ENCODE peak calls at places on chromosomes 4 and X, in five cellular contexts. D is retinal pigment epithelial cell, G is thyroid gland, W is stomach, C is fibroblast of pulmonary artery. S is an unnamed sample.

GRCh38 chr4:121113680-121114079 is 41.3 kb upstream of the NDNF start:
- DNase-seq in D (no peak), G (no peak), W (no peak), C (no peak), S (no peak)

GRCh38 chr4:87499415-87500106 is 29.6 kb downstream of the SPARCL1 start:
- DNase-seq in D (no peak), G (no peak), W (no peak), C (no peak), S (no peak)

GRCh38 chrX:156000361-156000926 is 2.9 kb downstream of the IL9R start:
- DNase-seq in D (no peak), G (no peak), W (no peak), C (no peak), S (no peak)

GRCh38 chrX:123976671-123977316 is 15.3 kb downstream of the STAG2 start:
- DNase-seq in D (no peak), G (no peak), W (no peak), C (peak), S (no peak)

GRCh38 chr4:99863804-99864203 is 30.4 kb downstream of the LAMTOR3 start:
- DNase-seq in D (peak), G (no peak), W (no peak), C (peak), S (no peak)

GRCh38 chrX:1535241-1536041 is 1.5 kb downstream of the P2RY8 start:
- DNase-seq in D (no peak), G (no peak), W (no peak), C (no peak), S (no peak)

GRCh38 chr4:110518889-110519490 is 43.0 kb downstream of the ENPEP start:
- DNase-seq in D (no peak), G (peak), W (no peak), C (peak), S (peak)

GRCh38 chrX:129824620-129825019 is 19.1 kb downstream of the ZDHHC9 start:
- DNase-seq in D (no peak), G (no peak), W (no peak), C (no peak), S (no peak)

GRCh38 chr4:30116401-30116800 is 603.8 kb upstream of the PCDH7 start:
- DNase-seq in D (no peak), G (no peak), W (no peak), C (no peak), S (no peak)

GRCh38 chr4:67928547-67928946 is 34.7 kb downstream of the TMPRSS11A start:
- DNase-seq in D (no peak), G (no peak), W (no peak), C (no peak), S (no peak)

GRCh38 chrX:96682516-96682915 is 2.1 kb upstream of the DIAPH2 start:
- DNase-seq in D (no peak), G (no peak), W (no peak), C (no peak), S (no peak)

GRCh38 chrX:24259544-24260240 is 54.2 kb downstream of the SUPT20HL2 start:
- DNase-seq in D (peak), G (peak), W (no peak), C (peak), S (no peak)

GRCh38 chrX:54529166-54529558 is 857 bp upstream of the GNL3L start:
- DNase-seq in D (no peak), G (no peak), W (no peak), C (no peak), S (no peak)

GRCh38 chr4:3447431-3448395 is 5.9 kb downstream of the HGFAC start:
- DNase-seq in D (no peak), G (no peak), W (no peak), C (no peak), S (peak)

GRCh38 chr4:4443821-4444220 is 56.9 kb downstream of the NSG1 start:
- DNase-seq in D (peak), G (no peak), W (no peak), C (peak), S (no peak)

GRCh38 chr4:53899544-53900274 is 164.7 kb downstream of the CHIC2 start:
- DNase-seq in D (no peak), G (no peak), W (no peak), C (peak), S (no peak)

GRCh38 chrX:153065389-153065788 is 6.9 kb upstream of the PNMA6A start:
- DNase-seq in D (no peak), G (no peak), W (no peak), C (no peak), S (no peak)

GRCh38 chr4:17552427-17552826 is 24.6 kb upstream of the LAP3 start:
- DNase-seq in D (no peak), G (no peak), W (no peak), C (no peak), S (no peak)

GRCh38 chr4:63728480-63729177 is 680.6 kb downstream of the TECRL start:
- DNase-seq in D (no peak), G (no peak), W (no peak), C (peak), S (no peak)

GRCh38 chrX:23332101-23332887 is 2.4 kb upstream of the PTCHD1 start:
- DNase-seq in D (no peak), G (peak), W (no peak), C (no peak), S (no peak)

GRCh38 chrX:139828830-139829229 is 104.0 kb downstream of the ATP11C start:
- DNase-seq in D (no peak), G (no peak), W (no peak), C (no peak), S (no peak)

GRCh38 chr4:54005475-54005874 is 58.9 kb downstream of the CHIC2 start:
- DNase-seq in D (no peak), G (no peak), W (no peak), C (peak), S (no peak)

GRCh38 chr4:175469519-175469918 is 342.5 kb downstream of the GPM6A start:
- DNase-seq in D (no peak), G (no peak), W (no peak), C (peak), S (no peak)

GRCh38 chr4:2787230-2788100 is 5.4 kb upstream of the SH3BP2 start:
- DNase-seq in D (no peak), G (no peak), W (peak), C (no peak), S (no peak)

GRCh38 chr4:10461091-10461849 is 4.0 kb upstream of the ZNF518B start:
- DNase-seq in D (no peak), G (peak), W (peak), C (peak), S (peak)
- H3K4me3 ChIP-seq in D (peak), G (no peak), W (peak), C (peak), S (no peak)

GRCh38 chr4:113893546-113893945 is 85.9 kb downstream of the ARSJ start:
- DNase-seq in D (no peak), G (no peak), W (no peak), C (peak), S (no peak)
- TF ChIP-seq CTCF in D (peak), G (no peak), W (no peak), C (peak), S (no peak)

GRCh38 chrX:134418317-134419113 is 41.5 kb upstream of the HPRT1 start:
- DNase-seq in D (no peak), G (no peak), W (no peak), C (peak), S (no peak)
- H3K4me3 ChIP-seq in D (no peak), G (no peak), W (no peak), C (no peak), S (no peak)

DNA sequence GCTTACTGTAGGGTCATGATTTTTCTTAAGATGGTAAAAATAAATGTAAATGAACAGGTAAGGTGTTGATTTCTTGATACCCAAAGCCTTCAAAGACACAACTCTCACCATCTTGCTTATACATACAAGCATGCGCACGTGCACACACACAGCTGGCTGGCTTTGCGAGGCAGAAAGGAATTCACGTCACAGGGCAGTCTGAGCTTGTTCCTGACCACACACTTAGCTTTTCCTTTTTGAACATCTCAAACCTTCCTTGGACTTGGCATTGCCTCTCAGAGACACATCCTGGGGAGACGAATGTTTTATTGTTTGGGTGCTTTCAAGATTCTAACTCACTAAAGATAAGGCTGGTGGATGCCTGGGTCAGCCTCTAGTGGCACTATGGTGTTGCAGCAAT is 175.0 kb downstream of the NHS start:
- DNase-seq in D (no peak), G (no peak), W (no peak), C (no peak), S (no peak)
- TF ChIP-seq CTCF in D (no peak), G (no peak), W (no peak), C (no peak), S (no peak)

GRCh38 chr4:16224669-16225068 is 1.6 kb downstream of the TAPT1 start:
- DNase-seq in D (no peak), G (no peak), W (no peak), C (no peak), S (no peak)
- H3K4me3 ChIP-seq in D (no peak), G (no peak), W (peak), C (peak), S (no peak)

DNA sequence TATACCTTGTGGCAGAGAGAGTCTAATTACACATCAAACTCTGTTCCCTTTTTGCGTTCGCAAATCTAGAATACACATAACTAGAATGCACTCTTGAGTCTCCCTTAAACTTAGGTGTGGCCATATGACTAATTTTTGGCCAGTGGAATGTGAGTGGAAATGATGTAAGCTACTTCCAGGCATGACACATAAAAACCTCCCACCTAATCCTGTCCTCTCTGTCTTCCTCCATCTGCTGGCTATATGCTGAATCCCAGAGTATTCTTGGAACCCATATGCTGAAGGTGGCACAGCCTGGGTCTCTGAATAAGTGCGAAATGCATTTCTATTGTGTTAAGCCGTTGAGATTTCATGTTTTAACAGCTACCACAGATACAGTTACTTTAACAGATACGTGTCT is 269.9 kb upstream of the NRK start:
- DNase-seq in D (no peak), G (no peak), W (no peak), C (peak), S (no peak)
- TF ChIP-seq CTCF in D (no peak), G (no peak), W (no peak), C (no peak), S (no peak)

GRCh38 chr4:153523171-153523757 is 57.1 kb downstream of the TMEM131L start:
- DNase-seq in D (no peak), G (no peak), W (no peak), C (no peak), S (no peak)
- H3K4me3 ChIP-seq in D (no peak), G (no peak), W (no peak), C (no peak), S (no peak)

GRCh38 chrX:132367984-132368383 is 120.9 kb downstream of the MBNL3 start:
- DNase-seq in D (no peak), G (no peak), W (no peak), C (no peak), S (no peak)
- TF ChIP-seq CTCF in D (no peak), G (no peak), W (no peak), C (no peak), S (no peak)